ENCODE peak calls at places on chromosomes 13 and 19, in five cellular contexts. I is testis, E is tibial nerve, C is prostate gland, Z is breast epithelium. N is an unnamed sample.

GRCh38 chr19:49339364-49340068 is 4.3 kb downstream of the CD37 start:
- DNase-seq in C (peak), I (peak), Z (peak), E (peak), N (no peak)

GRCh38 chr13:34044660-34045080 is 226.7 kb downstream of the RFC3 start:
- DNase-seq in Z (no peak), I (no peak), E (no peak), C (peak), N (no peak)

GRCh38 chr13:31904941-31905824 is 126.4 kb upstream of the FRY start:
- DNase-seq in C (no peak), E (no peak), I (no peak), Z (no peak), N (no peak)

GRCh38 chr13:38309397-38309796 is 40.3 kb upstream of the UFM1 start:
- DNase-seq in I (no peak), Z (no peak), E (no peak), C (no peak), N (no peak)

GRCh38 chr19:44401108-44401786 is at the start of gene ZNF285:
- DNase-seq in Z (peak), C (peak), I (peak), E (peak), N (no peak)

GRCh38 chr19:48821633-48822032 is 10.8 kb upstream of the BCAT2 start:
- DNase-seq in E (no peak), C (no peak), Z (no peak), I (no peak), N (no peak)

GRCh38 chr19:43489310-43489709 is 15.2 kb downstream of the PHLDB3 start:
- DNase-seq in C (no peak), E (no peak), I (no peak), Z (no peak), N (no peak)

GRCh38 chr13:114143806-114144605 is 11.6 kb upstream of the RASA3 start:
- DNase-seq in I (no peak), Z (peak), C (no peak), E (no peak), N (no peak)

GRCh38 chr13:78228940-78229339 is 310.3 kb upstream of the EDNRB start:
- DNase-seq in E (no peak), I (no peak), C (no peak), Z (no peak), N (no peak)

GRCh38 chr13:46313441-46314257 is 73.4 kb downstream of the RUBCNL start:
- DNase-seq in Z (no peak), E (no peak), I (no peak), C (no peak), N (no peak)

GRCh38 chr19:43474986-43475705 is 9.7 kb upstream of the LYPD3 start:
- DNase-seq in C (peak), Z (peak), E (peak), I (peak), N (peak)

GRCh38 chr13:20043207-20043925 is 84.8 kb downstream of the ZMYM2 start:
- DNase-seq in E (no peak), C (no peak), Z (no peak), I (no peak), N (no peak)

GRCh38 chr19:5303208-5303607 is 37.4 kb downstream of the PTPRS start:
- DNase-seq in C (no peak), I (no peak), E (no peak), Z (no peak), N (no peak)

GRCh38 chr13:36778083-36778671 is 40.8 kb upstream of the RFXAP start:
- DNase-seq in Z (no peak), I (no peak), E (no peak), C (no peak), N (no peak)

GRCh38 chr19:9313756-9314155 is 4.1 kb upstream of the ZNF699 start:
- DNase-seq in I (no peak), E (no peak), Z (no peak), C (no peak), N (no peak)

GRCh38 chr19:20107301-20107700 is 29.5 kb downstream of the ZNF90 start:
- DNase-seq in E (no peak), Z (no peak), C (no peak), I (no peak), N (no peak)

GRCh38 chr19:6415592-6416190 is 8.9 kb downstream of the KHSRP start:
- DNase-seq in E (no peak), I (no peak), Z (no peak), C (no peak), N (no peak)

GRCh38 chr13:78102121-78102677 is 183.6 kb upstream of the EDNRB start:
- DNase-seq in C (no peak), E (peak), I (peak), Z (no peak), N (no peak)

GRCh38 chr19:18320865-18321728 is 1.8 kb downstream of the LSM4 start:
- DNase-seq in C (no peak), E (no peak), I (no peak), Z (no peak), N (no peak)

GRCh38 chr13:48750588-48751383 is 97.1 kb downstream of the CYSLTR2 start:
- DNase-seq in Z (no peak), I (peak), C (no peak), E (peak), N (no peak)

GRCh38 chr19:2261438-2262172 is 5.4 kb upstream of the JSRP1 start:
- DNase-seq in C (no peak), E (no peak), I (no peak), Z (no peak), N (no peak)

GRCh38 chr13:75566658-75567057 is 17.1 kb downstream of the UCHL3 start:
- DNase-seq in I (no peak), Z (no peak), C (no peak), E (no peak), N (no peak)

GRCh38 chr13:110965038-110965754 is 50.3 kb upstream of the ANKRD10 start:
- DNase-seq in I (no peak), E (no peak), Z (no peak), C (no peak), N (no peak)

GRCh38 chr19:54478677-54479266 is 5.7 kb upstream of the CDC42EP5 start:
- DNase-seq in Z (no peak), E (no peak), C (no peak), I (no peak), N (no peak)

GRCh38 chr13:45119469-45119989 is 781 bp upstream of the GTF2F2 start:
- DNase-seq in I (peak), Z (no peak), E (no peak), C (peak), N (peak)

GRCh38 chr19:1318678-1319471 is 33.2 kb downstream of the EFNA2 start:
- DNase-seq in E (no peak), C (no peak), Z (no peak), I (no peak), N (no peak)

GRCh38 chr19:18995804-18996241 is 37.5 kb downstream of the SUGP2 start:
- DNase-seq in I (peak), C (peak), Z (no peak), E (no peak), N (peak)

GRCh38 chr19:13234518-13234917 is 84.3 kb downstream of the IER2 start:
- DNase-seq in Z (no peak), I (peak), C (peak), E (no peak), N (peak)

GRCh38 chr13:55263045-55263444 is 1877.7 kb upstream of the PRR20A start:
- DNase-seq in E (no peak), I (no peak), Z (no peak), C (no peak), N (no peak)

GRCh38 chr13:88802886-88803285 is 1131.7 kb downstream of the SLITRK5 start:
- DNase-seq in I (no peak), E (no peak), C (no peak), Z (no peak), N (no peak)

GRCh38 chr19:55230780-55231179 is 2.2 kb upstream of the TMEM86B start:
- DNase-seq in Z (no peak), I (no peak), C (no peak), E (no peak), N (no peak)

GRCh38 chr13:99974939-99975561 is 3.5 kb upstream of the ZIC5 start:
- DNase-seq in C (no peak), Z (no peak), I (no peak), E (no peak), N (no peak)

GRCh38 chr13:91347996-91348905 is 764 bp downstream of the MIR17HG start:
- DNase-seq in C (peak), E (peak), I (peak), Z (peak), N (peak)

GRCh38 chr13:33740134-33740538 is 77.8 kb upstream of the RFC3 start:
- DNase-seq in E (no peak), C (no peak), I (no peak), Z (no peak), N (no peak)

GRCh38 chr13:73331556-73331955 is 272.8 kb downstream of the KLF5 start:
- DNase-seq in I (no peak), E (no peak), C (no peak), Z (no peak), N (no peak)

GRCh38 chr13:102688306-102688973 is 6.4 kb downstream of the METTL21C start:
- DNase-seq in I (no peak), C (no peak), Z (no peak), E (no peak), N (no peak)

GRCh38 chr19:45705115-45705514 is 12.6 kb downstream of the QPCTL start:
- DNase-seq in Z (no peak), E (no peak), I (no peak), C (no peak), N (no peak)

GRCh38 chr19:16021796-16022195 is 54.5 kb upstream of the TPM4 start:
- DNase-seq in Z (no peak), C (no peak), E (no peak), I (no peak), N (no peak)

DNA sequence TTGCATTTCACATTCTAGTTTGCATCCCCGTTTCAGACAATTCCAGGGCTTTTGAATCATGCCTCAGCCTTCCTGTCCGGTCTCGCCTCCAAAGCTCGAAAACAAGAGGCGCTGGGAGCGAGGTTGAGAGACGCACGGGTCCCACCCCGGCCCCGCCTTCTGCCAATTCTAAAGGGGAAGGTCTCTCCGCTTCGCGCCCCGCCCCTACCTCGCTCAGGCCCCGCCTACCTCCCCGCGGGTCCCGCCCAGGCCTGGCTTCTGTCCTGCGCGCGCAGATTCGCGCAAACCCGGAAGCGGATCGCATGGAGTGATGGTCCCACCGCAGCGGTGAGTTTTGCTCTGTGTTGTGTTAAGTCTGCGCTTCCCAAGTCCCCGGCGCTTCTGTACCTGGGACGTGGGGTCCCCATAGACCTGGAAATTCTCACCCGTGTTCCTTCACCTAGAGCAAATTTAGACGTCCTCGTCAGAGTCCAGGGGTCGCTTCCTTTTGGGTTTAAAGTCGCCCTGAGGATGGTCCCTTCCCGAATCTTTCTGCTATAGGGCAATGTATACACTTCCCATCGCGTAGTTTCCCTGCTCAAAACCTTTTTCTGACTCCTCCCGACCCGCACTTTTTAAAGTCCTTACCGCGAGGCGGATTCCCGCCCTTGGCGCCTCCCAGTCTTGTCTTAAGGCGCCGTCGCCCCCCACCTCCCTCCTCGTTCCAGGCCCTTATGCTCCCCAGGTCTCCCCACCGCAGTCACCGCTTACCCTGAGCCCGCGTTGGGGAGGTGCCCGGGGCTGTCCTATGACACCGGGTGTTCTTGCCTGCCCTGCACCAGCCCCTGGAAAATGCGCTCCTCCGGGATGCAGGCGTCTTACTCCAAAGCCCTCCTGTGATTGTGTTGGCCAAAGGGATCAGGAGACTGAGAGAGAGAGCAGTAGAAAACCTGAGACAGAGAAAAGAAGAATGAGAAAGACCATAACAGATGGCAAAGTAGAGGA is at the start of gene ZNF845:
- DNase-seq in I (peak), C (peak), Z (peak), E (peak), N (peak)
- TF ChIP-seq POLR2A in I (no peak), C (peak), Z (peak), E (peak), N (peak)

GRCh38 chr13:66888698-66889097 is 341.4 kb downstream of the PCDH9 start:
- DNase-seq in Z (no peak), E (no peak), I (no peak), C (no peak), N (no peak)
- TF ChIP-seq POLR2A in Z (no peak), E (no peak), I (no peak), C (no peak), N (no peak)

GRCh38 chr13:98484289-98485219 is 92.4 kb downstream of the STK24 start:
- DNase-seq in Z (peak), I (peak), C (peak), E (no peak), N (peak)
- TF ChIP-seq POLR2A in Z (no peak), I (no peak), C (no peak), E (no peak), N (peak)

DNA sequence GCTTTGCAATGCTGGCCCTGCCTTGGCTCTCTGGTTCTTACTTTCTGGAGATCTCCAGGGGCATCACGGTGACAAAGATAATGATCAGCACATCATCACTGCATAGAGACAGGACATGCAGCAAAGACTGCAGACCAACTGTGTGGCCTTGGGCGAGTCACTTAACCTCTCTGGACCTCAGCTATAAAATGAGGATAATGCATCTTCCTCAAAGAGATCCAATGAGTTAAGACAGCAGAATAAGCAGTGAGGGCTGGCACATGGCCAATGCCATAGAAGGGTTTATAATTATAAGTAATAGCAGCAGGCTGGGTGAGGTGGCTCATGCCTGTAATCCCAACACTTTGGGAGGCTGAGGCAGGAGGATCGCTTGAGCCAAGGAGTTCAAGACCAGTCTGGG is 2.4 kb downstream of the MAG start:
- DNase-seq in C (no peak), E (no peak), Z (no peak), I (no peak), N (no peak)
- TF ChIP-seq POLR2A in C (no peak), E (no peak), Z (no peak), I (no peak), N (no peak)

GRCh38 chr13:83618966-83619365 is 263.3 kb downstream of the SLITRK1 start:
- DNase-seq in Z (no peak), E (no peak), I (no peak), C (no peak), N (no peak)

DNA sequence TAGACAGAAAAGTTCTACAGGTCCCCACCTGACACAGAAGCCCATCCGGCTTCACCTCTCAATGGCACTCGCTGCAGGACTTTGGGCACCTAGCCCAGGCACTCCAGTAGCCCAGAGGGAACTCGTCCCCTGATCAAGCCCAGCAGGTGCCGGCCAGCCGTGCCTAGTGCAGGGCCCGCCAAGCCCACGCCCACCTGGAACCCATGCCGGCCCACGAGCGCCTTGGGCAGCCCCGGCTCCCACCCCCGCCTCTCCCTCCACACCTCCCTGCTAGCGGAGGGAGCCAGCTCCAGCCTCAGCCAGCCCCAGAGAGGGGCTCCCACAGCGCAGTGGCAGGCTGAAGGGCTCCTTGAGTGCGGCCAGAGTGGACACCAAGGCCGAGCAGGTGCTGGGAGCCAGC is 268.8 kb downstream of the SLITRK1 start:
- DNase-seq in E (no peak), I (no peak), C (no peak), Z (no peak), N (no peak)
- TF ChIP-seq POLR2A in E (no peak), I (no peak), C (no peak), Z (no peak), N (no peak)

DNA sequence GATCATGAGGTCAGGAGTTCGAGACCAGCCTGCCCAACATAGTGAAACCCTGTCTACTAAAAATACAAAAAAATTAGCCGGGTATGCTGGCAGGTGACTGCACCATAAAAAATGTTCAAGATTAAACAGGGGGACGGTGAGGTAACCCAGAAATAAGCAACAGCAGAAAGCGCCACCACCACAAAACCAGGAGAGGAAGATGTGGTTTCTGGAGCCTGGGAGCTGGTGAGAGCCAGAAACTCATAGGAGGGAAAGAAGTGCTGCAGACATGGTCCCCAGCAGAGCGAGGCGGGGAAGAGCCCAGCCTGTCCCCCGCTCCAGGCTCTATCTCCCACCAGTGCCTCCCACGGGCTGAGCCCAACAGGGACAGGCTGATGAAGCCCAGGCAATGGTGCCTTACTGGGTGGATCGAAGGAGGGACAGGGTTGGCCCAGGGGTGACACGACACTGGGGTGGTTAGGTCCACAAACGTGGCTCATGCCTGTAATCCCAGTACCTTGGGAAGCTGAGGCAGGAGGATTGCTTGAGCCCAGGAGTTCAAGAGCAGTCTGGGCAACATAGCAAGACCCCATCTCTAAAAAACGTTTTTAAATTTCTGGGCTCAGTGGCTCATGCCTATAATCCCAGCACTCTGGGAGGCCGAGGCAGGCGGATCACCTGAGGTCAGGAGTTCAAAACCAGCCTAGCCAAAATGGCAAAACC is 19.0 kb downstream of the SPC24 start:
- DNase-seq in Z (no peak), C (no peak), I (no peak), E (no peak), N (no peak)
- TF ChIP-seq POLR2A in Z (no peak), C (no peak), I (no peak), E (no peak), N (no peak)

DNA sequence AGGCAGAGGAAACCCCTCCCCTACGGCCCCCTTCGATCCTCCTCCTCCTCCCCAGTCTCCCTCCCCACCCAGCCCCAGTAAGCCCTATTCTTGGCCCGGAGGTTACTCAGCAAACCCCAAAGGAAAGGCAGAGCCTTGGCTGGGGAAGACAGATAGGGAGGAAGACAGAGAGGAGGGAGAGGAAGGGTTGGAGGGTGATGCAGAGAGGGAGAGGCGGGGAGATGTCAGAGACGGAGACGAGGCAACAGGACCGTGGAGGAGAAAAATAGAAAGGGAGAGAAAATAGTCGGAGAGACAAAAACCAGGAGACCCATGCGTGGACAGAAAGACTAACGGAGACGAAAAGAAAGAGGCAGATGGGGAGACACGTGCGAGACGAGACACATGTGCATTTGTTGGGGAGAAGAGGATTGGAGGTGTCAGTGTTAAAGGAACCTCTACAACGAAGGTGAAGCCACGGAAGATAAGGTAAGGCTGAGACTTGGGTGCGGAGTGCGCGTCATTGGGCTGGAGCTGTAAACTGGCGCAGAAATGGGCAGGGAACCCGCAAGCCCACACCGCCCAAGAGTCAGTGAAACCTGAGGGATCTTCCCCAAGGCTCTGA is 2.9 kb downstream of the TGFB1 start:
- DNase-seq in I (no peak), E (no peak), Z (no peak), C (no peak), N (no peak)
- TF ChIP-seq POLR2A in I (no peak), E (no peak), Z (no peak), C (no peak), N (no peak)

GRCh38 chr19:51800849-51801244 is 5.9 kb downstream of the FPR3 start:
- DNase-seq in Z (no peak), E (no peak), C (no peak), I (no peak), N (no peak)

GRCh38 chr19:51799311-51799997 is 4.5 kb downstream of the FPR3 start:
- DNase-seq in I (peak), Z (peak), E (peak), C (peak), N (peak)

GRCh38 chr19:51798127-51798526 is 3.2 kb downstream of the FPR3 start:
- DNase-seq in I (no peak), C (no peak), Z (no peak), E (no peak), N (no peak)

GRCh38 chr19:51798958-51799310 is 4.0 kb downstream of the FPR3 start:
- DNase-seq in I (peak), C (no peak), E (no peak), Z (no peak), N (no peak)

GRCh38 chr19:51799998-51800848 is 5.3 kb downstream of the FPR3 start:
- DNase-seq in C (no peak), I (peak), E (no peak), Z (no peak), N (no peak)
- TF ChIP-seq POLR2A in C (no peak), I (no peak), E (no peak), Z (no peak), N (no peak)